ENCODE peak calls at places on chromosomes 4 and X, in four cellular contexts. R, Y, M and L are unnamed samples. For H3K4me1, the result is how much of the 10 kb centered on the place peaks cover.

GRCh38 chr4:89800012-89800516 is 36.9 kb downstream of the SNCA start:
- DNase-seq in M (no peak), R (no peak), Y (no peak), L (no peak)

GRCh38 chrX:140507982-140508305 is 3.1 kb upstream of the SOX3 start:
- DNase-seq in R (no peak), Y (peak), M (no peak), L (no peak)

GRCh38 chr4:105990933-105991332 is 95.7 kb downstream of the NPNT start:
- DNase-seq in R (peak), Y (no peak), M (peak), L (peak)

GRCh38 chr4:128876194-128876593 is 66.7 kb downstream of the JADE1 start:
- DNase-seq in Y (no peak), M (no peak), R (no peak), L (no peak)

GRCh38 chrX:45668686-45669443 is 468.2 kb upstream of the DIPK2B start:
- DNase-seq in R (no peak), M (no peak), Y (no peak), L (no peak)

GRCh38 chr4:186854256-186854655 is 130.6 kb upstream of the FAT1 start:
- DNase-seq in Y (no peak), M (no peak), R (no peak), L (no peak)

GRCh38 chrX:34382416-34382815 is 250.3 kb upstream of the FAM47A start:
- DNase-seq in R (no peak), M (no peak), Y (no peak), L (no peak)

GRCh38 chrX:38881727-38882126 is 80.5 kb downstream of the MID1IP1 start:
- DNase-seq in M (no peak), Y (no peak), R (no peak), L (no peak)

GRCh38 chrX:73668779-73669178 is 105.8 kb downstream of the CHIC1 start:
- DNase-seq in R (no peak), M (no peak), Y (no peak), L (no peak)

GRCh38 chr4:138832563-138832962 is 183.0 kb upstream of the NOCT start:
- DNase-seq in M (no peak), R (no peak), Y (no peak), L (no peak)

GRCh38 chr4:118987959-118988634 is 99.4 kb downstream of the SYNPO2 start:
- DNase-seq in M (no peak), Y (no peak), R (no peak), L (no peak)

GRCh38 chrX:121062289-121062688 is 14.9 kb downstream of the GLUD2 start:
- DNase-seq in R (no peak), Y (no peak), M (no peak), L (no peak)

GRCh38 chr4:138500869-138501268 is 258.7 kb upstream of the SLC7A11 start:
- DNase-seq in Y (no peak), M (no peak), R (no peak), L (no peak)

GRCh38 chr4:6107114-6107791 is 89.0 kb upstream of the C4orf50 start:
- DNase-seq in R (peak), Y (peak), M (no peak), L (no peak)

GRCh38 chr4:188887905-188888304 is 748.7 kb downstream of the TRIML1 start:
- DNase-seq in M (no peak), Y (no peak), R (no peak), L (no peak)

GRCh38 chrX:81121513-81122363 is 80.0 kb downstream of the HMGN5 start:
- DNase-seq in M (peak), Y (peak), R (peak), L (peak)

GRCh38 chr4:76758290-76758882 is 139.6 kb downstream of the SOWAHB start:
- DNase-seq in M (no peak), R (peak), Y (no peak), L (no peak)

GRCh38 chr4:122747883-122748282 is 15.4 kb downstream of the BBS12 start:
- DNase-seq in R (no peak), M (no peak), Y (no peak), L (no peak)

GRCh38 chr4:71346710-71347109 is 7.9 kb downstream of the SLC4A4 start:
- DNase-seq in R (no peak), Y (no peak), M (no peak), L (no peak)

GRCh38 chr4:40621229-40621591 is 8.5 kb downstream of the RBM47 start:
- DNase-seq in R (no peak), Y (no peak), M (no peak), L (no peak)

GRCh38 chr4:110619401-110620247 is 3.3 kb downstream of the PITX2 start:
- DNase-seq in Y (peak), M (no peak), R (no peak), L (no peak)

GRCh38 chr4:48553720-48554119 is 63.7 kb downstream of the ZAR1 start:
- DNase-seq in Y (no peak), M (no peak), R (no peak), L (no peak)

GRCh38 chr4:185520119-185520518 is 15.2 kb downstream of the PDLIM3 start:
- DNase-seq in Y (no peak), R (no peak), M (no peak), L (no peak)

GRCh38 chr4:183571350-183572076 is 66.7 kb downstream of the ING2 start:
- DNase-seq in Y (peak), M (no peak), R (no peak), L (no peak)

GRCh38 chr4:106497271-106497670 is 128.7 kb upstream of the GIMD1 start:
- DNase-seq in R (no peak), M (no peak), Y (no peak), L (no peak)

GRCh38 chr4:38791005-38791404 is 8.2 kb upstream of the TLR10 start:
- DNase-seq in Y (no peak), R (no peak), M (no peak), L (no peak)
- H3K4me1 ChIP-seq in Y (under half), R (under half), M (under half), L (under half)

GRCh38 chrX:2548731-2549423 is 48.1 kb upstream of the DHRSX start:
- DNase-seq in Y (peak), R (no peak), M (no peak), L (no peak)
- TF ChIP-seq CTCF in Y (peak), R (no peak), M (no peak), L (no peak)

DNA sequence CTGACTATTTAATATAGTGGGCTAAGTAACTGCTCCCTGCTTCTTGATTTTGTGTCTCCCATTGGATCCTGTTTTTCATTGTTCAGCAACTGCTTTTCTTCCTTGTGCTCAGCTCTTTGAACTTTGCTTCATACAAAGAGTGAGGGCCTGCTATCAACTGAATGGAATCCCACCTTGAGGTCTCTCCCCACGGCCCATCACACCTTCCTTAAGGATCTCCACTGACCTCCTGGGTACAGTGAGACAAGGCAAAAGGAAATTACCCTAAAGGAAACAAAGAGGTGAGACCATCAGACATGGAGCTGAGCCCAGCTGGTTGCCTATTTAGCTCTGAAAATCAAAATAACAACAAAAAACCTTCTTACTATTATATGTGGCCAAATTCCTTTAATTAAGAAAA is 91.3 kb upstream of the RPL34 start:
- DNase-seq in M (no peak), Y (peak), R (no peak), L (no peak)
- H3K4me1 ChIP-seq in M (under half), Y (under half), R (under half), L (under half)

GRCh38 chr4:20423420-20423819 is 171.7 kb downstream of the SLIT2 start:
- DNase-seq in Y (no peak), R (no peak), M (no peak), L (no peak)
- TF ChIP-seq CTCF in Y (peak), R (no peak), M (no peak), L (no peak)

DNA sequence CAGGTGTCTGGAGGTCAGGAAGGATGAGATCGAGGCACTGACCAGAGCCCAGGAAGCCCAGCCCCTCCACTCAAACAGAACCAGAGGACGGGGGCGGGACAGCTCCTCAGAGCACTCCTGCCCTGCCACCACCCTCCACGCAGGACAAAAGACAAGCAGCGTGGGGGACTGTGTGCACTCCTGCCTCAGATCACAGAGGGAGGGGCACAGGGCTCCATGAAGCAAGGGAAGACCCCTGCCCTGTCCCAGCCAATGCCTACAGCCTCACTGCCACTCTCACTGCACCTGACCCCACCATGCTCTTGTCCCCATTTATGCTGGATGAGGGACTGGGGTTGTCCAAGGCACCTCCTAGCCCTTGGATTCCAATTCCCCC is 169.0 kb downstream of the AFAP1 start:
- DNase-seq in Y (no peak), R (peak), M (no peak), L (no peak)
- H3K4me1 ChIP-seq in Y (under half), R (under half), M (under half), L (under half)